ENCODE peak calls at places on chromosomes 2 and 18, in four cellular contexts. R is heart right ventricle, V is heart left ventricle, F is OCI-LY7. L is an unnamed sample. For H3K9me3, the result is how much of the 10 kb centered on the place peaks cover.

GRCh38 chr2:170006592-170007327 is 171.2 kb upstream of the MYO3B start:
- DNase-seq in R (no peak), F (no peak), V (no peak), L (no peak)

GRCh38 chr2:238415036-238415764 is 11.5 kb upstream of the ASB1 start:
- DNase-seq in V (no peak), F (peak), R (no peak), L (peak)

GRCh38 chr18:36095936-36096519 is 28.7 kb upstream of the RPRD1A start:
- DNase-seq in V (no peak), R (no peak), F (peak), L (peak)

GRCh38 chr2:147170932-147171331 is 673.9 kb upstream of the ACVR2A start:
- DNase-seq in V (no peak), R (no peak), F (no peak), L (no peak)

GRCh38 chr2:191539068-191539467 is 138.9 kb upstream of the NABP1 start:
- DNase-seq in F (peak), R (no peak), V (no peak), L (no peak)

GRCh38 chr2:237026981-237027711 is 58.5 kb upstream of the COPS8 start:
- DNase-seq in V (peak), F (peak), R (peak), L (peak)

GRCh38 chr2:188291142-188291616 is 495 bp upstream of the GULP1 start:
- DNase-seq in R (no peak), V (no peak), F (no peak), L (no peak)

GRCh38 chr2:139763705-139764104 is 983.5 kb upstream of the NXPH2 start:
- DNase-seq in F (no peak), R (no peak), V (no peak), L (no peak)

GRCh38 chr2:167318581-167318980 is 430.3 kb downstream of the XIRP2 start:
- DNase-seq in F (no peak), R (no peak), V (no peak), L (no peak)

GRCh38 chr2:223043164-223043941 is 8.6 kb upstream of the KCNE4 start:
- DNase-seq in V (no peak), F (no peak), R (no peak), L (no peak)

GRCh38 chr18:80103231-80103630 is 5.8 kb upstream of the ADNP2 start:
- DNase-seq in R (no peak), V (no peak), F (no peak), L (no peak)

GRCh38 chr18:26549103-26549485 is 741 bp upstream of the KCTD1 start:
- DNase-seq in R (no peak), V (peak), F (peak), L (peak)

GRCh38 chr2:38535745-38536506 is 66.8 kb downstream of the HNRNPLL start:
- DNase-seq in R (peak), F (peak), V (peak), L (peak)

GRCh38 chr2:237744613-237745249 is 53.8 kb upstream of the RBM44 start:
- DNase-seq in F (peak), V (peak), R (peak), L (peak)

GRCh38 chr2:156538083-156538504 is 101.9 kb downstream of the GPD2 start:
- DNase-seq in R (no peak), F (no peak), V (no peak), L (no peak)

GRCh38 chr2:159904565-159905281 is 106.7 kb upstream of the CD302 start:
- DNase-seq in V (peak), R (peak), F (no peak), L (no peak)

GRCh38 chr18:28485210-28485801 is 308.4 kb upstream of the CDH2 start:
- DNase-seq in V (no peak), R (no peak), F (no peak), L (no peak)

GRCh38 chr2:28163627-28164279 is 228.9 kb upstream of the FOSL2 start:
- DNase-seq in F (no peak), V (no peak), R (no peak), L (no peak)

GRCh38 chr2:1841461-1841860 is 97.1 kb upstream of the PXDN start:
- DNase-seq in V (no peak), R (no peak), F (no peak), L (no peak)

GRCh38 chr2:223930002-223930976 is 14.8 kb downstream of the WDFY1 start:
- DNase-seq in R (peak), F (no peak), V (peak), L (no peak)

GRCh38 chr2:173124441-173124840 is 48.8 kb downstream of the MAP3K20 start:
- DNase-seq in V (no peak), R (no peak), F (no peak), L (peak)

GRCh38 chr18:79523738-79524180 is 128.0 kb downstream of the NFATC1 start:
- DNase-seq in F (peak), V (peak), R (no peak), L (no peak)

GRCh38 chr18:2857491-2858063 is 10.8 kb downstream of the EMILIN2 start:
- DNase-seq in V (peak), R (peak), F (no peak), L (no peak)

GRCh38 chr2:119531292-119531691 is 7.0 kb upstream of the SCTR start:
- DNase-seq in F (peak), V (no peak), R (no peak), L (no peak)

GRCh38 chr2:113376248-113376934 is 61.1 kb upstream of the ZNG1B start:
- DNase-seq in R (no peak), V (no peak), F (no peak), L (no peak)
- H3K9me3 ChIP-seq in R (under half), V (under half), F (under half), L (under half)

DNA sequence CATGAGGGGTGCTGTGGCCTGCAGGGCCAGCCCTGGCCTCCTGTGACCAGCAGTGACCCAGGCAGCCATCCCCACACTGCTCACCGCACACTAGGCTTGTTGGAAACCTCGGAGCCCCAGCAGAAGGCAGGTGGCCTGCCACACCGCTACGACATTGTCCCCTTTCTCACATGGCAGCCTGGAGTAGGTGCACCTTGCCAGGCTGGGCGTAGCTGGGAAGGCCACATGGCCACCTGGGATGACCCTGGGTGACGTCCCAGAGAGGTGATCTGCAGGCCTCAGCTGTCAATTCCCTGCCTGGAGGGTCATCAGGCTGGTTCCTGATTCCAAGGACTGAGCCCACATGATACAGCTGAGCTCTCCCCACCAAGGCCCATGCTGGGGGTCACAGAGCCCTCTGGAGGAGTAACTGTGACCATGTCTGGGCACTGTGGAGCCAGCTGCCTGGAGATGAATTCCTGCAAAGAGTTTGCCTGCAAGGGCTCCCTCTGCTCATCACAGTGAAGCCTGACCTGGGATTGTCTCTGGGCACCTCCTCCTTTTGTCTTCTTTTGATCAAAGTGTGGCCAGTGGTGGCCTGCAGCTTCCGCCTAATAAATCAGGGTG is 119.6 kb upstream of the OTOS start:
- DNase-seq in F (no peak), V (no peak), R (no peak), L (no peak)
- H3K9me3 ChIP-seq in F (under half), V (under half), R (under half), L (under half)

DNA sequence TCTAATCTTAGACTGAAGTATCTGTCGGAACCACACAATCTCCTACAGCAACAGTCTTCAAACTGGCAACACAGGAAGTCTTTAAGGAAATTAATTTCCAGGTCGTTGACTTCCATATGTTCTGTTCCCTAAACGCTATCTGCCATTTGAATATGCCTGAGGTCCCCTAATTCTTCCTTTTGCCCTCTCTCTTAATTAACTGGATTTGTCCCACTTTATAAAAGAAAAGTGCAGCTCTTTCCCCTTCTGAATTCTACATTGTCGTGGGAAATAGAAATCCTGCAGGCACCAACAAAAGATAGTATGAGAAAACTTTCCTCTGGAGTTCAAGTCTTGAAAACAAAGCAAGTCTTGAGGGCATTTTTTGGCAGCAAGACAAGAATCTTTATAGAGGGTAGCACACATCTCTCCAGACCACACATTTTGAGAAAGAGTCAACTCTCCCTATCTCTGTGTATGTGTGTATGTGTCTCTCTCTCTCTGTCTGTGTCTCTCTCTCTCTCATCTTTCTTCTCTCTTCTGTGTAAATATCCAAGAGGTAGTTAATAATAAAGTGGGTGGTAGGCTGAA is 879.8 kb downstream of the SOCS6 start:
- DNase-seq in F (no peak), V (no peak), R (no peak), L (no peak)
- H3K9me3 ChIP-seq in F (under half), V (under half), R (under half), L (under half)

GRCh38 chr2:76314621-76315020 is 603.9 kb upstream of the GCFC2 start:
- DNase-seq in F (no peak), R (no peak), V (no peak), L (no peak)
- H3K9me3 ChIP-seq in F (under half), R (under half), V (under half), L (under half)

GRCh38 chr2:63993871-63994270 is 25.4 kb downstream of the VPS54 start:
- DNase-seq in V (no peak), F (no peak), R (no peak), L (peak)
- H3K9me3 ChIP-seq in V (under half), F (under half), R (under half), L (under half)

L was measured in mammary epithelial cell.